ENCODE peak calls at places on chromosomes 5 and 9, in five cellular contexts. Y is PC-3, O is fibroblast of lung, K is MM.1S, G is IMR-90. S is an unnamed sample. For H3K4me1, the result is how much of the 10 kb centered on the place peaks cover.

GRCh38 chr5:173029499-173029921 is 26.6 kb upstream of the CREBRF start:
- DNase-seq in K (peak), G (no peak), Y (no peak), O (no peak), S (no peak)

GRCh38 chr5:1515921-1516571 is 7.7 kb downstream of the LPCAT1 start:
- DNase-seq in O (no peak), K (no peak), G (peak), Y (peak), S (no peak)

GRCh38 chr5:33291216-33292000 is 149.4 kb upstream of the TARS1 start:
- DNase-seq in O (no peak), Y (no peak), K (no peak), G (no peak), S (peak)

GRCh38 chr9:15357050-15357653 is 50.1 kb upstream of the TTC39B start:
- DNase-seq in O (no peak), Y (no peak), K (no peak), G (no peak), S (peak)

GRCh38 chr9:93295031-93295430 is 111.1 kb downstream of the WNK2 start:
- DNase-seq in K (no peak), O (no peak), G (no peak), Y (no peak), S (no peak)

GRCh38 chr9:121299467-121300282 is 31.7 kb downstream of the GSN start:
- DNase-seq in O (no peak), Y (no peak), K (no peak), G (no peak), S (no peak)

GRCh38 chr9:5529683-5530221 is 19.4 kb downstream of the PDCD1LG2 start:
- DNase-seq in K (peak), G (peak), O (no peak), Y (peak), S (peak)

GRCh38 chr5:42988568-42988967 is 51.6 kb downstream of the ANXA2R start:
- DNase-seq in Y (no peak), G (no peak), O (no peak), K (no peak), S (no peak)

GRCh38 chr9:92295827-92296258 is 2.3 kb upstream of the IARS1 start:
- DNase-seq in K (no peak), Y (peak), G (no peak), O (no peak), S (peak)

GRCh38 chr5:25570067-25570583 is 925.3 kb upstream of the CDH10 start:
- DNase-seq in K (no peak), O (no peak), Y (no peak), G (no peak), S (peak)

GRCh38 chr9:121009657-121010056 is 40.4 kb downstream of the C5 start:
- DNase-seq in K (no peak), Y (no peak), G (no peak), O (no peak), S (no peak)

GRCh38 chr5:169169786-169170185 is 131.2 kb downstream of the SLIT3 start:
- DNase-seq in Y (no peak), K (no peak), G (no peak), O (no peak), S (peak)

GRCh38 chr5:143662020-143662419 is 149.9 kb upstream of the HMHB1 start:
- DNase-seq in K (no peak), O (no peak), G (peak), Y (peak), S (no peak)

GRCh38 chr9:16449331-16449730 is 421.1 kb downstream of the BNC2 start:
- DNase-seq in K (no peak), Y (no peak), G (no peak), O (no peak), S (no peak)

GRCh38 chr5:56837386-56837785 is 22.0 kb downstream of the MAP3K1 start:
- DNase-seq in O (no peak), Y (no peak), K (no peak), G (no peak), S (no peak)

GRCh38 chr9:21616082-21616778 is 134.1 kb upstream of the IFNE start:
- DNase-seq in Y (peak), O (peak), K (no peak), G (peak), S (no peak)

GRCh38 chr9:94867281-94867841 is 140.9 kb downstream of the AOPEP start:
- DNase-seq in G (peak), K (no peak), Y (peak), O (peak), S (no peak)

GRCh38 chr5:172724203-172724602 is 46.8 kb downstream of the DUSP1 start:
- DNase-seq in O (no peak), K (no peak), G (no peak), Y (no peak), S (no peak)

GRCh38 chr9:95981741-95982390 is 106.4 kb downstream of the ERCC6L2 start:
- DNase-seq in Y (no peak), O (no peak), K (peak), G (no peak), S (no peak)

GRCh38 chr5:164059471-164059870 is 554.1 kb downstream of the MAT2B start:
- DNase-seq in G (no peak), K (no peak), O (no peak), Y (no peak), S (no peak)

GRCh38 chr5:128446-128845 is 36.5 kb downstream of the PLEKHG4B start:
- DNase-seq in O (no peak), K (no peak), Y (no peak), G (no peak), S (no peak)
- H3K4me1 ChIP-seq in O (under half), K (under half), Y (under half), G (under half), S (under half)

GRCh38 chr9:69391946-69392345 is 66.9 kb downstream of the ENTREP1 start:
- DNase-seq in O (no peak), K (no peak), Y (no peak), G (no peak), S (no peak)
- H2AFZ ChIP-seq in O (no peak), K (no peak), Y (no peak), G (no peak), S (no peak)

DNA sequence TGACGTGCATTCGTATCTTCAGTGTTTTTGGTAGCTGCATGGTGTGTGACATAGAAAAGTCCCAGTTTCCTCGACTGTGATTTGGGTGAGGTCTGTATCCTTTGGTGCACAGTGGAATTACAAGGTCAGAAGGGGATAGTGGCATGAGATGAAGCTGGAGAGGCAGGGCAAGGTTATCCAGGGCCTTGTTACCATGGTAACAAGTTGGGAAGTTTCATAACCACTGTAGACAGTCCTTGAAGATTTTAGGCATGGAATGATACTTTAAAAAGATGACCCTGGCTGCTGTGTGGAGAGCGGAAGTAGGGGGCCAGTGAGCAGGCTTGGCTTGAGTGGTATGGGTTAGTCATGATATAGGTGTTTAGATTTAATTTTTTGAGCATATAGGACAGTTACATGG is 11.9 kb downstream of the EHMT1 start:
- DNase-seq in O (no peak), K (no peak), Y (no peak), G (no peak), S (no peak)
- H3K4me1 ChIP-seq in O (under half), K (under half), Y (under half), G (under half), S (under half)

GRCh38 chr5:28281381-28281780 is 1243.0 kb upstream of the CDH9 start:
- DNase-seq in Y (peak), G (no peak), K (no peak), O (no peak), S (no peak)

GRCh38 chr5:28286566-28286965 is 1248.2 kb upstream of the CDH9 start:
- DNase-seq in Y (no peak), G (no peak), K (no peak), O (no peak), S (no peak)

GRCh38 chr5:28284788-28285187 is 1246.4 kb upstream of the CDH9 start:
- DNase-seq in G (no peak), O (no peak), K (no peak), Y (no peak), S (no peak)
- H2AFZ ChIP-seq in G (no peak), O (no peak), K (no peak), Y (no peak), S (no peak)

GRCh38 chr5:14744296-14745187 is 80.0 kb downstream of the OTULIN start:
- DNase-seq in G (no peak), O (no peak), Y (no peak), K (peak), S (no peak)

GRCh38 chr5:14745188-14745563 is 80.7 kb downstream of the OTULIN start:
- DNase-seq in O (no peak), G (no peak), Y (no peak), K (peak), S (no peak)

GRCh38 chr5:14743601-14744295 is 79.2 kb downstream of the OTULIN start:
- DNase-seq in O (peak), G (peak), K (no peak), Y (peak), S (no peak)

GRCh38 chr5:14748180-14748900 is 83.8 kb downstream of the OTULIN start:
- DNase-seq in K (no peak), Y (peak), G (no peak), O (no peak), S (no peak)

DNA sequence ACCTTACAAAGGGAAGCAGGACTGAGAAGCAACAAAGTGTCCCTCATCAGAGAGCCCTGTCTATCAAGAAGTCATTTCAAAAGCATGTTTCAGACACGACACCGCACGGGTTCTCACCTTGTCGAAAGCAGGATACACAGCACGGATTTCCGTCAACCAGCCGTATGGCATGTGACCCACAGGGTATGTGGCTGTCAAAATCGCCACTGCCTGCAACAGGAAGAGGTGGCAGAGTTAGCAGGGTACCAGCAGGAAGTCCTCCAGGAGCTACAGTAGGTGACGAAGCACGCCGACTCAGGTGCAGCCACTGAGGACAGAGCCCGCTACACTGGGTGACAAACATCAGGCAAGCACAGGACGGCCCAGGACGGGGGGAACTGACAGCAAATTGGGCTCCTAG is 81.2 kb downstream of the OTULIN start:
- DNase-seq in K (no peak), Y (no peak), G (no peak), O (no peak), S (no peak)
- H3K4me1 ChIP-seq in K (under half), Y (under half), G (under half), O (under half), S (under half)

DNA sequence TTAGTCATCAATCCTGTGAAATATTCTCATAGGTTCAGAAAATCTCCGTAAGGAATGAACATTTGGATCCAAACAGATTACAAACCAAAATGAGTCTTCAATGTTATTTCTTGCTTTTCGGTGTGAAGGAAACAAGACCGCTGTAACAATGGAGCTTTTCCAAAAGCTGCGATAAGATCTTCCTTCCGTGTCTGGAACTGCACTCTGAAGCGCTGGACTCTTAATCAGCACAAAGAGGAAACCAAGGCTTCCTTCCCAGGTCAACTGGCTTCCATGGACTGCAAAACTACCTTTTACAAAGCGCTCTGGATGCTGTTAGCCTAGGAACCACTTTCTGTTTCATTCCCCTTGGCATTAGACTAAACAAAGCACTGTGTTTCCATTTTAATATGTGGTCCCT is 137.9 kb upstream of the BASP1 start:
- DNase-seq in G (no peak), Y (no peak), K (no peak), O (no peak), S (no peak)
- H2AFZ ChIP-seq in G (peak), Y (no peak), K (no peak), O (no peak), S (no peak)

GRCh38 chr5:10590226-10591047 is 26.6 kb downstream of the ANKRD33B start:
- DNase-seq in Y (peak), O (peak), G (peak), K (no peak), S (no peak)

GRCh38 chr5:10588109-10588775 is 24.4 kb downstream of the ANKRD33B start:
- DNase-seq in K (no peak), Y (no peak), O (no peak), G (no peak), S (no peak)

GRCh38 chr5:10586008-10586407 is 22.1 kb downstream of the ANKRD33B start:
- DNase-seq in G (no peak), Y (no peak), O (no peak), K (no peak), S (no peak)

GRCh38 chr5:10591159-10591558 is 27.3 kb downstream of the ANKRD33B start:
- DNase-seq in K (no peak), G (no peak), O (no peak), Y (no peak), S (no peak)

DNA sequence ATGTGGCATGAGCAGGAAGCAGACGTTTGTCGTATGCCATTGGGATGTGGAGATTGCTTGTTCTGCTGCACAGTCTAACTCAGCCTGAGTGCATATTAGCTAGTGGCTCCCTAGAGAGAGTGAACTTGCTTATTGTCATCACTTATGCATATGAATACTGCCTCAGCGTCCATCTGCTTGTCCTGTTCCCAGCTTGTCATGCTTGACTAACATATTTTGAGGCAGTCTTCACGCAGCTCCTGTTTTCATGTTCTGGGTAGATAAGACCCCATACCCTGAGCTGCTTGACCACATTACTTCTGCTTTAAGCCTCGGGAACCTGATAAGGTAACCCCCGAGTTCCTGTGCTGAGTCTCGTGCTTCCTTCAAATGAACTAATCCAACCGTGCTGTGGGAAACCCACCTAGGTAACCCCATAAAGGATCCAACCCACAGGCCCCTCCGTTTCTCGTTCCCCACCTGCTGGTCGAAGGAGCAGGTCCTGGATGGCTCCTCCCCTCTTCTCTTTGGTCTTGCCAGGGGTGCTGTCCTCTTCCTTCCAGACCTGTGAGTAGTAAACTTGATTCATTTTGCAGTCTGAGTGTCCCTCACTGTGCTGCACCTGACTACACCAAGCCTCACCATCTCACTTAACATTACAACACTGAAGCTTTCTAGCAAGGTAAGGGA is 25.0 kb downstream of the ANKRD33B start:
- DNase-seq in K (no peak), O (no peak), G (no peak), Y (no peak), S (no peak)
- H3K4me1 ChIP-seq in K (under half), O (under half), G (under half), Y (under half), S (under half)

DNA sequence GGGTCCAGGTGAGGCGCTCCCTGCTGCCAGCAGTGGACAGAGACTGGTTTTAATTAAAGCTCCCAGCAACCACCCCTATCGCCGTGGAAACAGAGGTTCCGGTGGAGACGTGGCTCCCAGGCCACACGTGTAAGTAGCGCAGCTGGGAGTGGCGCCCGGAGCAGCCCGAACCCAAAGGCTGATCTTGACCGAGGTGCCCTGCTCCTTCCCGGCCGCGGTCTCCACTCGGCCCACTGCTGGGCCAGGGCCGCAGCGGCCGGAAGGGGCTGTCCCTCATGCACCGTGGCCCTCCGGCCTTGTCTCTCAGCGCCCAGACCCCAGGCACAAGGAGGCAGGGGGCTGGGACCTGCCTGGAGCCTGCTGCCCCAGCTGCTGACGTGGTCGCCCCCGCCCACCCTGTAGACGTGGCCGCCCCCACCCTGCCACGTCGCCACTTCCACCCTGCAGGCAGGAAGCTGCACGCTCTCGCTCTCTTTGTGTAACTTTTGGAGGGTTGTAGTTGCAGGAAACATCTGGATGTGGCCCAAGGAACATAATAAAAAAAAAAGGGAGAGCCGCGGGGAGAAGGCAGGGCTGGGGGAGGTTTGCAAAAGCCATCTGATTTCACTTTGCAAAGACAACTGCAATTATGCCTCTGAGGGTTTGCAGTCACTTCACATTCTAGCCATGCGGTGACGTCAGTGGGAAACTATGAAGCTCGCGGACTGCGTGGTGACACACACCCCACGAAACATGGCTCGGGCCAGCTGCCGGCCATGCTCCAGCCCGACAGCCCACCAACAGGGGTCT is 129.9 kb downstream of the RXRA start:
- DNase-seq in Y (peak), K (no peak), G (peak), O (peak), S (no peak)
- H2AFZ ChIP-seq in Y (peak), K (peak), G (peak), O (no peak), S (no peak)

GRCh38 chr9:128556276-128556675 is 3.9 kb downstream of the SPTAN1 start:
- DNase-seq in Y (peak), G (no peak), K (no peak), O (no peak), S (no peak)
- H3K4me1 ChIP-seq in Y (half or more), G (under half), K (under half), O (under half), S (half or more)

S was measured in Karpas-422.